ENCODE peak calls at places on chromosomes 1 and 21, in six cellular contexts. U, S, E, D, Y and K are unnamed samples.

GRCh38 chr1:209601809-209602657 is 18.5 kb downstream of the CAMK1G start:
- DNase-seq in U (peak; percentile 45), S (no peak), E (no peak), D (peak; percentile 3), Y (no peak), K (peak; percentile 35)

GRCh38 chr1:108561145-108561458 is 1.2 kb downstream of the EEIG2 start:
- DNase-seq in U (no peak), S (no peak), E (peak; percentile 57), D (no peak), Y (no peak), K (no peak)

GRCh38 chr1:9374748-9375345 is 82.2 kb downstream of the SPSB1 start:
- DNase-seq in U (no peak), S (no peak), E (no peak), D (no peak), Y (no peak), K (no peak)

GRCh38 chr1:74755475-74755874 is 22.5 kb downstream of the TYW3 start:
- DNase-seq in U (no peak), S (no peak), E (no peak), D (no peak), Y (no peak), K (no peak)

GRCh38 chr1:11940260-11940921 is 5.9 kb downstream of the PLOD1 start:
- DNase-seq in U (no peak), S (peak; percentile 91), E (no peak), D (peak; percentile 70), Y (peak; percentile 40), K (peak; percentile 55)

GRCh38 chr1:9929431-9930385 is 13.5 kb downstream of the LZIC start:
- DNase-seq in U (no peak), S (no peak), E (peak; percentile 63), D (peak; percentile 97), Y (peak; percentile 15), K (no peak)

GRCh38 chr1:85824066-85824835 is 116.0 kb upstream of the ZNHIT6 start:
- DNase-seq in U (no peak), S (no peak), E (no peak), D (no peak), Y (no peak), K (no peak)

GRCh38 chr1:33443705-33444180 is 12.8 kb upstream of the PHC2 start:
- DNase-seq in U (no peak), S (peak; percentile 76), E (no peak), D (no peak), Y (no peak), K (no peak)

GRCh38 chr1:157088607-157089006 is 11.0 kb downstream of the ETV3L start:
- DNase-seq in U (no peak), S (no peak), E (no peak), D (no peak), Y (no peak), K (no peak)

GRCh38 chr1:22364326-22364650 is 87.4 kb upstream of the ZBTB40 start:
- DNase-seq in U (no peak), S (no peak), E (no peak), D (no peak), Y (no peak), K (no peak)

GRCh38 chr1:59364012-59364411 is 67.1 kb downstream of the FGGY start:
- DNase-seq in U (no peak), S (no peak), E (no peak), D (no peak), Y (no peak), K (no peak)

GRCh38 chr1:14778882-14779594 is 180.6 kb downstream of the KAZN start:
- DNase-seq in U (no peak), S (no peak), E (peak; percentile 78), D (peak; percentile 36), Y (no peak), K (peak; percentile 30)

GRCh38 chr1:201262963-201263608 is 20.2 kb upstream of the PKP1 start:
- DNase-seq in U (no peak), S (no peak), E (no peak), D (no peak), Y (no peak), K (no peak)

GRCh38 chr1:179126338-179127060 is 44.6 kb downstream of the TOR3A start:
- DNase-seq in U (peak; percentile 63), S (no peak), E (no peak), D (no peak), Y (no peak), K (no peak)

GRCh38 chr1:168421399-168422004 is 122.3 kb downstream of the XCL2 start:
- DNase-seq in U (no peak), S (no peak), E (no peak), D (no peak), Y (no peak), K (no peak)

GRCh38 chr1:2547210-2548067 is 8.7 kb upstream of the TNFRSF14 start:
- DNase-seq in U (no peak), S (no peak), E (no peak), D (no peak), Y (no peak), K (peak; percentile 51)

GRCh38 chr1:98336472-98337118 is 324.9 kb upstream of the SNX7 start:
- DNase-seq in U (peak; percentile 80), S (no peak), E (no peak), D (no peak), Y (no peak), K (peak; percentile 14)

DNA sequence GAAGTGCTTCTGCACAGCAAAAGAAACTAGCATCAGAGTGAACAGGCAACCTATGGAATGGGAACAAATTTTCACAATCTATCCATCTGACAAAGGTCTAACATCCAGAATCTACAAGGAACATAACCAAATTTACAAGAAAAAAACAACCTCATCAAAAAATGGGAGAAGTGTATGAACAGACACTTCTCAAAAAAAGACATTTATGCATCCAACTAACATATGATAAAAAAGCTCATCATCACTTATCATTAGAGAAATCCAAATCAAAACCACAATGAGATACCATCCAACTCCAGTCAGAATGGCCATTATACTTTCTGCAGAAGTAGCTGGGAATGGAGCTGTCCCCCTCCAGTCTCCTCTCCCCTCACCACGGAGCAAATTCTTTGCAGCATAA is 2.9 kb upstream of the OR2M3 start:
- DNase-seq in U (no peak), S (no peak), E (no peak), D (no peak), Y (no peak), K (no peak)
- H3K9me3 ChIP-seq in U (peaks cover 2% of the 10 kb centered on the region), S (peaks cover 2% of the 10 kb centered on the region), E (no peaks in the 10 kb centered on the region), D (peaks cover 79% of the 10 kb centered on the region), Y (no peaks in the 10 kb centered on the region), K (no peaks in the 10 kb centered on the region)

GRCh38 chr21:44846201-44846484 is 27.3 kb downstream of the PTTG1IP start:
- DNase-seq in U (no peak), S (no peak), E (no peak), D (no peak), Y (no peak), K (no peak)

GRCh38 chr21:44847261-44848056 is 26.0 kb downstream of the PTTG1IP start:
- DNase-seq in U (no peak), S (no peak), E (no peak), D (no peak), Y (no peak), K (no peak)

GRCh38 chr21:44848821-44849521 is 24.5 kb downstream of the PTTG1IP start:
- DNase-seq in U (no peak), S (no peak), E (no peak), D (no peak), Y (no peak), K (no peak)

GRCh38 chr21:44845418-44846200 is 27.7 kb upstream of the SUMO3 start:
- DNase-seq in U (peak; percentile 68), S (peak; percentile 79), E (peak; percentile 97), D (peak; percentile 76), Y (peak; percentile 50), K (peak; percentile 68)

GRCh38 chr21:44846485-44847260 is 26.8 kb downstream of the PTTG1IP start:
- DNase-seq in U (no peak), S (peak; percentile 89), E (no peak), D (peak; percentile 48), Y (peak; percentile 53), K (peak; percentile 61)
- TF ChIP-seq POLR2AphosphoS5 in U (no peak), S (peak; percentile 59), E (no peak), D (no peak), Y (no peak), K (no peak)

GRCh38 chr1:152096931-152097330 is 8.1 kb upstream of the TCHHL1 start:
- DNase-seq in U (no peak), S (no peak), E (no peak), D (no peak), Y (no peak), K (no peak)
- H3K9me3 ChIP-seq in U (no peaks in the 10 kb centered on the region), S (no peaks in the 10 kb centered on the region), E (no peaks in the 10 kb centered on the region), D (no peaks in the 10 kb centered on the region), Y (peaks cover 29% of the 10 kb centered on the region), K (peaks cover 4% of the 10 kb centered on the region)

DNA sequence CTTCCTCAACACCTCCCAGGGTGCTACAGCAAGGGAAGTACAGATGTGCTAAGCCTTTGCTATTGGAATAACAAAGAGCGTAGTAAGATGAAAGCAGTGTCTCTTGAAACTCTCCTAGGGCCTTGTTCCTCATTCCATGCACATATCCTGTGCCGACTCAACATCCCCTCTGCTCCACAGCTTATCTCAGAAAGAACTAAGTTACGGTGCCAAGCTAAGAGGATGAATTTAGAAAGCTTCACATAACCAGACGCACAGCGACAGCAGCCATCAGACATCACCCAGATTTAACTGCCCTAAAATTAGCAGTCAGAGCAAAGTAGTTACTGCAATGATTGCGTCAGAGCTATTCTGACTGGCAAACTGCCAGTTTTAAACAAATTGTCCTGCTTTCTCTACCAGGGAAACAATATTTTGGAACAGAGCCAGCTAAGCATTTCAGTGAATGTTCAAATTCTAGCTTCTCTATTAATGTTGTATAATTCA is 9.5 kb downstream of the SIPA1L2 start:
- DNase-seq in U (peak; percentile 88), S (peak; percentile 85), E (no peak), D (no peak), Y (peak; percentile 46), K (peak; percentile 66)
- TF ChIP-seq POLR2AphosphoS5 in U (no peak), S (peak; percentile 73), E (no peak), D (no peak), Y (no peak), K (peak; percentile 81)

DNA sequence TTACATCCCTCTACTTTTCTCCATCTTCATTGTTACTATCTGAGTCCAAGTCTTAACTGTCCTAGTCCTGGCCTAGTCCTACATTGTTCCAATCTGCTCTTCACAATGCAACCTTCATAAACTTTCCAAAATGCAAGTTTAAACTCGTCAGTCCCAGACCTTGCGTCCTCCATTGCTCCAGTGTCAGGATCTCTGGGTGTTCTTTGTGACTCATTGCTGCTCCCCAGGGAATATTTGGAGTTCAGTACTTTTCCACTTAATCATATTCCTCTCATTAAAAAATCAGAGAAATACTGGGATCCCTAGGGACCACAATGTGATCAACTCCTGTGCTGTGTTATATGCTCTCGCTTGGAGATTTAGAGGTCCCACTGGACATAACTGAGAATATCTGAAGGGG is 18.0 kb upstream of the KPRP start:
- DNase-seq in U (no peak), S (no peak), E (no peak), D (no peak), Y (no peak), K (no peak)
- H3K9me3 ChIP-seq in U (no peaks in the 10 kb centered on the region), S (no peaks in the 10 kb centered on the region), E (no peaks in the 10 kb centered on the region), D (no peaks in the 10 kb centered on the region), Y (no peaks in the 10 kb centered on the region), K (no peaks in the 10 kb centered on the region)